ENCODE peak calls at places on chromosomes 3 and 15, in five cellular contexts. One of them, this sample, is unnamed.

GRCh38 chr3:116579843-116580242 is 129.7 kb upstream of the TUSC7 start:
- DNase-seq in A549: peak
- DNase-seq in tibial nerve: no peak
- DNase-seq in transverse colon: no peak
- DNase-seq in K562: no peak
- DNase-seq in this sample: no peak

GRCh38 chr3:197286678-197287077 is 11.7 kb downstream of the DLG1 start:
- DNase-seq in A549: no peak
- DNase-seq in tibial nerve: no peak
- DNase-seq in transverse colon: no peak
- DNase-seq in K562: no peak
- DNase-seq in this sample: no peak

GRCh38 chr3:71454513-71455423 is 128.8 kb downstream of the FOXP1 start:
- DNase-seq in A549: no peak
- DNase-seq in tibial nerve: no peak
- DNase-seq in transverse colon: no peak
- DNase-seq in K562: no peak
- DNase-seq in this sample: no peak

GRCh38 chr3:135456182-135456790 is 509.2 kb upstream of the PPP2R3A start:
- DNase-seq in A549: no peak
- DNase-seq in tibial nerve: no peak
- DNase-seq in transverse colon: no peak
- DNase-seq in K562: no peak
- DNase-seq in this sample: no peak

GRCh38 chr15:60390931-60391501 is 6.8 kb downstream of the ANXA2 start:
- DNase-seq in A549: peak
- DNase-seq in tibial nerve: no peak
- DNase-seq in transverse colon: peak
- DNase-seq in K562: peak
- DNase-seq in this sample: peak

GRCh38 chr15:89492111-89492641 is 4.2 kb downstream of the RHCG start:
- DNase-seq in A549: no peak
- DNase-seq in tibial nerve: no peak
- DNase-seq in transverse colon: no peak
- DNase-seq in K562: no peak
- DNase-seq in this sample: no peak

GRCh38 chr3:77887611-77888010 is 847.7 kb downstream of the ROBO2 start:
- DNase-seq in A549: no peak
- DNase-seq in tibial nerve: no peak
- DNase-seq in transverse colon: no peak
- DNase-seq in K562: no peak
- DNase-seq in this sample: no peak

GRCh38 chr3:87710511-87710910 is 348.3 kb downstream of the CGGBP1 start:
- DNase-seq in A549: no peak
- DNase-seq in tibial nerve: no peak
- DNase-seq in transverse colon: no peak
- DNase-seq in K562: no peak
- DNase-seq in this sample: no peak

GRCh38 chr3:151816091-151816604 is 2.2 kb downstream of the AADAC start:
- DNase-seq in A549: peak
- DNase-seq in tibial nerve: no peak
- DNase-seq in transverse colon: peak
- DNase-seq in K562: peak
- DNase-seq in this sample: no peak

GRCh38 chr3:47405820-47406761 is 25.3 kb downstream of the PTPN23 start:
- DNase-seq in A549: no peak
- DNase-seq in tibial nerve: no peak
- DNase-seq in transverse colon: no peak
- DNase-seq in K562: peak
- DNase-seq in this sample: peak
- H3K27ac ChIP-seq in A549: no peak
- H3K27ac ChIP-seq in tibial nerve: peak
- H3K27ac ChIP-seq in transverse colon: no peak
- H3K27ac ChIP-seq in K562: peak
- H3K27ac ChIP-seq in this sample: no peak

GRCh38 chr3:195543642-195544536 is 764 bp upstream of the PPP1R2 start:
- DNase-seq in A549: no peak
- DNase-seq in tibial nerve: no peak
- DNase-seq in transverse colon: peak
- DNase-seq in K562: peak
- DNase-seq in this sample: peak
- TF ChIP-seq EP300 in A549: no peak
- TF ChIP-seq EP300 in tibial nerve: no peak
- TF ChIP-seq EP300 in transverse colon: no peak
- TF ChIP-seq EP300 in K562: no peak
- TF ChIP-seq EP300 in this sample: no peak

DNA sequence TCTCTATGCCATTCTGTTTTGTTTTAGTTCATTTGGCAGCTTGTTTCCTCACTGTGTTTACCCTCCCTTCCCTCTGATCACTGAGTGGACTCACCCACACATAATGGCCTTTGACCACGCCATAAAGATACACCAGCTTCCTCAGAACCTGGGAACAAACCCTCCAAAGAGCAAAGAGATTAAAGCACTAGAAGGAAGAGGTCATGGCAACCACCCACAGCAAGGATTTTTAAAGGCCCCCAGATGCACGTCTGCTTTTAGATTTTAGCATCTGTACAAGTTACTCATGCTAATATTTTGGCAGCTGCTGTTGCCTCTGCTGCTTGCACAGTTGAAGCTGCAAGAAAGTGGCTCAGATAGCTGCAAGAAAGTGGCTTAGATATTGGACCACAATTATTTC is 47.9 kb upstream of the CADPS start:
- DNase-seq in A549: no peak
- DNase-seq in tibial nerve: no peak
- DNase-seq in transverse colon: peak
- DNase-seq in K562: no peak
- DNase-seq in this sample: no peak
- H3K27ac ChIP-seq in A549: no peak
- H3K27ac ChIP-seq in tibial nerve: no peak
- H3K27ac ChIP-seq in transverse colon: peak
- H3K27ac ChIP-seq in K562: no peak
- H3K27ac ChIP-seq in this sample: no peak

GRCh38 chr15:49047456-49047855 is 1.2 kb upstream of the SECISBP2L start:
- DNase-seq in A549: no peak
- DNase-seq in tibial nerve: no peak
- DNase-seq in transverse colon: no peak
- DNase-seq in K562: no peak
- DNase-seq in this sample: no peak

GRCh38 chr15:49044761-49045571 is 1.3 kb downstream of the SECISBP2L start:
- DNase-seq in A549: no peak
- DNase-seq in tibial nerve: no peak
- DNase-seq in transverse colon: no peak
- DNase-seq in K562: no peak
- DNase-seq in this sample: no peak

GRCh38 chr15:49045691-49046112 is 544 bp downstream of the SECISBP2L start:
- DNase-seq in A549: peak
- DNase-seq in tibial nerve: peak
- DNase-seq in transverse colon: no peak
- DNase-seq in K562: peak
- DNase-seq in this sample: no peak

GRCh38 chr15:49044002-49044401 is 2.2 kb downstream of the SECISBP2L start:
- DNase-seq in A549: no peak
- DNase-seq in tibial nerve: no peak
- DNase-seq in transverse colon: no peak
- DNase-seq in K562: no peak
- DNase-seq in this sample: no peak

GRCh38 chr15:49046113-49046883 is at the start of gene SECISBP2L:
- DNase-seq in A549: peak
- DNase-seq in tibial nerve: peak
- DNase-seq in transverse colon: peak
- DNase-seq in K562: peak
- DNase-seq in this sample: peak
- TF ChIP-seq EP300 in A549: no peak
- TF ChIP-seq EP300 in tibial nerve: peak
- TF ChIP-seq EP300 in transverse colon: no peak
- TF ChIP-seq EP300 in K562: peak
- TF ChIP-seq EP300 in this sample: no peak

GRCh38 chr15:52111517-52112202 is 915 bp downstream of the BCL2L10 start:
- DNase-seq in A549: no peak
- DNase-seq in tibial nerve: no peak
- DNase-seq in transverse colon: no peak
- DNase-seq in K562: no peak
- DNase-seq in this sample: no peak
- H3K27ac ChIP-seq in A549: no peak
- H3K27ac ChIP-seq in tibial nerve: no peak
- H3K27ac ChIP-seq in transverse colon: peak
- H3K27ac ChIP-seq in K562: no peak
- H3K27ac ChIP-seq in this sample: no peak

GRCh38 chr3:8864570-8865350 is 95.3 kb upstream of the OXTR start:
- DNase-seq in A549: no peak
- DNase-seq in tibial nerve: no peak
- DNase-seq in transverse colon: no peak
- DNase-seq in K562: no peak
- DNase-seq in this sample: no peak

GRCh38 chr3:8867646-8868045 is 95.6 kb downstream of the RAD18 start:
- DNase-seq in A549: no peak
- DNase-seq in tibial nerve: no peak
- DNase-seq in transverse colon: no peak
- DNase-seq in K562: no peak
- DNase-seq in this sample: no peak

GRCh38 chr3:8868996-8869395 is 94.3 kb downstream of the RAD18 start:
- DNase-seq in A549: no peak
- DNase-seq in tibial nerve: no peak
- DNase-seq in transverse colon: no peak
- DNase-seq in K562: no peak
- DNase-seq in this sample: no peak

GRCh38 chr3:8869613-8870012 is 93.7 kb downstream of the RAD18 start:
- DNase-seq in A549: peak
- DNase-seq in tibial nerve: no peak
- DNase-seq in transverse colon: no peak
- DNase-seq in K562: no peak
- DNase-seq in this sample: no peak

DNA sequence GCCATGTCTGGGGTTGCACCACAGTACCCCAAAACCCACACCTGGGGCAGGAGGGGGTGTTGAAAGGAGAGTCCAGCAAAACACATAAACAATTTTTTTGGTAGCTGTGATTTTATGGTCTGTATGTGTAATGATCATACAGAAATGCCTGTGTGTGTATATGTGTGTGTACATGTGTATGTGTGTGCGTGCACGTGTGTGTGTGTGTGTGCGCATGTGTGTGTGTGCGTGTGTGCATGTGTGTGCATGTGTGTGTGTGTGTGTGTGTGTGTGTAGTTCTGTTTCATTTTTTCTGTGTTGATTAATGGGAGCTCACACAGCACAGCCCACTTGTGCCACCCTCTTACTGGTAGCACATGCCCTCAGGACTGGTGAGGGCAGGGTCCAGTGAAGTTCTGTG is 96.3 kb upstream of the OXTR start:
- DNase-seq in A549: no peak
- DNase-seq in tibial nerve: no peak
- DNase-seq in transverse colon: no peak
- DNase-seq in K562: no peak
- DNase-seq in this sample: no peak
- TF ChIP-seq EP300 in A549: no peak
- TF ChIP-seq EP300 in tibial nerve: no peak
- TF ChIP-seq EP300 in transverse colon: no peak
- TF ChIP-seq EP300 in K562: no peak
- TF ChIP-seq EP300 in this sample: no peak

GRCh38 chr15:78564743-78565096 is 600 bp upstream of the CHRNA5 start:
- DNase-seq in A549: no peak
- DNase-seq in tibial nerve: no peak
- DNase-seq in transverse colon: no peak
- DNase-seq in K562: no peak
- DNase-seq in this sample: no peak
- H3K27ac ChIP-seq in A549: peak
- H3K27ac ChIP-seq in tibial nerve: no peak
- H3K27ac ChIP-seq in transverse colon: peak
- H3K27ac ChIP-seq in K562: no peak
- H3K27ac ChIP-seq in this sample: no peak